ENCODE peak calls at places on chromosomes 6 and 20, in four cellular contexts. One of them, this sample, is unnamed.

GRCh38 chr6:5034328-5034727 is 30.5 kb upstream of the RPP40 start:
- DNase-seq in CD8-positive, alpha-beta T cell: no peak
- DNase-seq in kidney: no peak
- DNase-seq in nephron progenitor cell: no peak
- DNase-seq in this sample: no peak

GRCh38 chr20:53547664-53548239 is 45.9 kb downstream of the ZNF217 start:
- DNase-seq in CD8-positive, alpha-beta T cell: peak
- DNase-seq in kidney: no peak
- DNase-seq in nephron progenitor cell: peak
- DNase-seq in this sample: peak

GRCh38 chr6:88114838-88115237 is 51.3 kb downstream of the CNR1 start:
- DNase-seq in CD8-positive, alpha-beta T cell: no peak
- DNase-seq in kidney: no peak
- DNase-seq in nephron progenitor cell: no peak
- DNase-seq in this sample: no peak

GRCh38 chr6:107730106-107730505 is 94.0 kb downstream of the SCML4 start:
- DNase-seq in CD8-positive, alpha-beta T cell: peak
- DNase-seq in kidney: no peak
- DNase-seq in nephron progenitor cell: no peak
- DNase-seq in this sample: no peak

GRCh38 chr6:34378470-34378869 is 14.0 kb downstream of the NUDT3 start:
- DNase-seq in CD8-positive, alpha-beta T cell: no peak
- DNase-seq in kidney: no peak
- DNase-seq in nephron progenitor cell: no peak
- DNase-seq in this sample: no peak

GRCh38 chr6:120938164-120938875 is 396.0 kb downstream of the TBC1D32 start:
- DNase-seq in CD8-positive, alpha-beta T cell: no peak
- DNase-seq in kidney: no peak
- DNase-seq in nephron progenitor cell: no peak
- DNase-seq in this sample: no peak

GRCh38 chr6:33693186-33694158 is 18.0 kb downstream of the UQCC2 start:
- DNase-seq in CD8-positive, alpha-beta T cell: no peak
- DNase-seq in kidney: peak
- DNase-seq in nephron progenitor cell: no peak
- DNase-seq in this sample: no peak

GRCh38 chr6:147298461-147298860 is 94.2 kb downstream of the STXBP5 start:
- DNase-seq in CD8-positive, alpha-beta T cell: no peak
- DNase-seq in kidney: no peak
- DNase-seq in nephron progenitor cell: no peak
- DNase-seq in this sample: no peak

GRCh38 chr6:56604186-56604585 is 38.5 kb downstream of the DST start:
- DNase-seq in CD8-positive, alpha-beta T cell: no peak
- DNase-seq in kidney: no peak
- DNase-seq in nephron progenitor cell: no peak
- DNase-seq in this sample: no peak

GRCh38 chr6:109229536-109229935 is 134.2 kb downstream of the CEP57L1 start:
- DNase-seq in CD8-positive, alpha-beta T cell: no peak
- DNase-seq in kidney: no peak
- DNase-seq in nephron progenitor cell: no peak
- DNase-seq in this sample: no peak

DNA sequence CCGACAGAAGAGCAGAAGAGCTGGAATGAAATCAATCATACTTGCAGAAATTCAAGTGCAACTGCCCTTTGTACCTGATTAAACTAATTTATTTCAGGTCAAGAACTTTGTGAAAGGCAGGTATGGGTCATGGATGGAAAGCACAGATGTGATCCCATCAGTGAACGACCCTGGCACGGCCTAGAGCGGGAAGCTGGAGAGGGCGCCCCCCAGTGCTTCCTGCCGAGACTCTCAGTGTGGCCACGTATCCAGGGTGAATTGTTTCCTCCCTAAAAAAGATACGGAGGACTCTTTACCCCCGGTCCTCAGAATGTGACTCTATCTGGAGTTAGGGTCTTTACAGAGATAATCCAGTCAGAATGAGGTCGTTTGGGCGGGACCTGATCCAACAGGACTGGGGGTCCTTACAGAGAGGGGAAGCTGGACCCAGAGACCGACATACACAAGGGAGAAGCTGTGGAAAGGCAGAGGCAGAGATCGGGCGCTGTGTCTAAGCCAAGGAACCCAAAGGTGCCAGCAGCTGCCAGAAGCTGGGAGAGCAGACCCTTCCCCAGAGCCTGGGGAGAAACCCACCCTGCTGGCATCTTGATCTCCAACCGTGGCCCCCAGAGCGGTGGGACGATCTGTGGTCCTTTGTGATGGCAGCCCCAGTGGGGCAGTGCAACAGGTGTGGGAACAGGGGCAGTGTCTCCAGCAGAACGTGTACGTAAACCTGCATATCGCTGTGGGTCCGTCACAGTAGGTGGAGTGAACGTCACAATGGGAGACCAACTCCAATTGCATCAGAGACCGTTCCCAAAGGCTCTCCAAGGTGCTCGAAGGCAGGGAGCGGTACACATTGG is 91.9 kb downstream of the TAF4 start:
- DNase-seq in CD8-positive, alpha-beta T cell: no peak
- DNase-seq in kidney: no peak
- DNase-seq in nephron progenitor cell: no peak
- DNase-seq in this sample: no peak
- TF ChIP-seq CTCF in CD8-positive, alpha-beta T cell: no peak
- TF ChIP-seq CTCF in kidney: no peak
- TF ChIP-seq CTCF in nephron progenitor cell: no peak
- TF ChIP-seq CTCF in this sample: no peak

GRCh38 chr6:137870286-137870685 is 3.2 kb downstream of the TNFAIP3 start:
- DNase-seq in CD8-positive, alpha-beta T cell: no peak
- DNase-seq in kidney: no peak
- DNase-seq in nephron progenitor cell: no peak
- DNase-seq in this sample: no peak

GRCh38 chr6:137869781-137870180 is 2.7 kb downstream of the TNFAIP3 start:
- DNase-seq in CD8-positive, alpha-beta T cell: no peak
- DNase-seq in kidney: no peak
- DNase-seq in nephron progenitor cell: no peak
- DNase-seq in this sample: no peak

GRCh38 chr6:137867685-137868509 is 838 bp downstream of the TNFAIP3 start:
- DNase-seq in CD8-positive, alpha-beta T cell: peak
- DNase-seq in kidney: peak
- DNase-seq in nephron progenitor cell: peak
- DNase-seq in this sample: no peak

GRCh38 chr6:137870744-137871247 is 3.7 kb downstream of the TNFAIP3 start:
- DNase-seq in CD8-positive, alpha-beta T cell: peak
- DNase-seq in kidney: no peak
- DNase-seq in nephron progenitor cell: no peak
- DNase-seq in this sample: no peak

GRCh38 chr6:137868721-137869631 is 1.9 kb downstream of the TNFAIP3 start:
- DNase-seq in CD8-positive, alpha-beta T cell: no peak
- DNase-seq in kidney: no peak
- DNase-seq in nephron progenitor cell: no peak
- DNase-seq in this sample: no peak
- TF ChIP-seq CTCF in CD8-positive, alpha-beta T cell: peak
- TF ChIP-seq CTCF in kidney: no peak
- TF ChIP-seq CTCF in nephron progenitor cell: no peak
- TF ChIP-seq CTCF in this sample: no peak

GRCh38 chr6:105468850-105469249 is 66.0 kb upstream of the PREP start:
- DNase-seq in CD8-positive, alpha-beta T cell: no peak
- DNase-seq in kidney: no peak
- DNase-seq in nephron progenitor cell: no peak
- DNase-seq in this sample: no peak

GRCh38 chr6:105474234-105474633 is 71.4 kb upstream of the PREP start:
- DNase-seq in CD8-positive, alpha-beta T cell: no peak
- DNase-seq in kidney: no peak
- DNase-seq in nephron progenitor cell: no peak
- DNase-seq in this sample: no peak

GRCh38 chr6:105469951-105470350 is 67.1 kb upstream of the PREP start:
- DNase-seq in CD8-positive, alpha-beta T cell: no peak
- DNase-seq in kidney: no peak
- DNase-seq in nephron progenitor cell: no peak
- DNase-seq in this sample: no peak
- TF ChIP-seq CTCF in CD8-positive, alpha-beta T cell: no peak
- TF ChIP-seq CTCF in kidney: no peak
- TF ChIP-seq CTCF in nephron progenitor cell: no peak
- TF ChIP-seq CTCF in this sample: no peak

GRCh38 chr6:119247504-119247903 is 102.1 kb downstream of the MAN1A1 start:
- DNase-seq in CD8-positive, alpha-beta T cell: no peak
- DNase-seq in kidney: no peak
- DNase-seq in nephron progenitor cell: no peak
- DNase-seq in this sample: no peak

GRCh38 chr6:119243657-119244056 is 105.9 kb downstream of the MAN1A1 start:
- DNase-seq in CD8-positive, alpha-beta T cell: no peak
- DNase-seq in kidney: no peak
- DNase-seq in nephron progenitor cell: no peak
- DNase-seq in this sample: no peak

GRCh38 chr6:119249319-119249718 is 100.2 kb downstream of the MAN1A1 start:
- DNase-seq in CD8-positive, alpha-beta T cell: no peak
- DNase-seq in kidney: no peak
- DNase-seq in nephron progenitor cell: no peak
- DNase-seq in this sample: no peak
- TF ChIP-seq CTCF in CD8-positive, alpha-beta T cell: no peak
- TF ChIP-seq CTCF in kidney: no peak
- TF ChIP-seq CTCF in nephron progenitor cell: no peak
- TF ChIP-seq CTCF in this sample: no peak

GRCh38 chr6:160933256-160933655 is 58.3 kb upstream of the MAP3K4 start:
- DNase-seq in CD8-positive, alpha-beta T cell: no peak
- DNase-seq in kidney: no peak
- DNase-seq in nephron progenitor cell: peak
- DNase-seq in this sample: no peak
- TF ChIP-seq CTCF in CD8-positive, alpha-beta T cell: no peak
- TF ChIP-seq CTCF in kidney: no peak
- TF ChIP-seq CTCF in nephron progenitor cell: no peak
- TF ChIP-seq CTCF in this sample: peak

GRCh38 chr6:44254957-44255808 is 2.1 kb downstream of the SLC35B2 start:
- DNase-seq in CD8-positive, alpha-beta T cell: no peak
- DNase-seq in kidney: peak
- DNase-seq in nephron progenitor cell: no peak
- DNase-seq in this sample: no peak
- TF ChIP-seq CTCF in CD8-positive, alpha-beta T cell: no peak
- TF ChIP-seq CTCF in kidney: no peak
- TF ChIP-seq CTCF in nephron progenitor cell: no peak
- TF ChIP-seq CTCF in this sample: no peak

GRCh38 chr20:9220874-9221547 is 152.1 kb downstream of the PLCB4 start:
- DNase-seq in CD8-positive, alpha-beta T cell: no peak
- DNase-seq in kidney: peak
- DNase-seq in nephron progenitor cell: no peak
- DNase-seq in this sample: no peak

GRCh38 chr20:9211016-9211760 is 142.3 kb downstream of the PLCB4 start:
- DNase-seq in CD8-positive, alpha-beta T cell: no peak
- DNase-seq in kidney: no peak
- DNase-seq in nephron progenitor cell: no peak
- DNase-seq in this sample: no peak

GRCh38 chr20:9214676-9215075 is 145.8 kb downstream of the PLCB4 start:
- DNase-seq in CD8-positive, alpha-beta T cell: no peak
- DNase-seq in kidney: no peak
- DNase-seq in nephron progenitor cell: no peak
- DNase-seq in this sample: no peak

GRCh38 chr20:9218412-9219001 is 149.6 kb downstream of the PLCB4 start:
- DNase-seq in CD8-positive, alpha-beta T cell: no peak
- DNase-seq in kidney: peak
- DNase-seq in nephron progenitor cell: peak
- DNase-seq in this sample: no peak

GRCh38 chr20:9215539-9215938 is 146.7 kb downstream of the PLCB4 start:
- DNase-seq in CD8-positive, alpha-beta T cell: no peak
- DNase-seq in kidney: no peak
- DNase-seq in nephron progenitor cell: no peak
- DNase-seq in this sample: no peak
- TF ChIP-seq CTCF in CD8-positive, alpha-beta T cell: no peak
- TF ChIP-seq CTCF in kidney: peak
- TF ChIP-seq CTCF in nephron progenitor cell: no peak
- TF ChIP-seq CTCF in this sample: peak

DNA sequence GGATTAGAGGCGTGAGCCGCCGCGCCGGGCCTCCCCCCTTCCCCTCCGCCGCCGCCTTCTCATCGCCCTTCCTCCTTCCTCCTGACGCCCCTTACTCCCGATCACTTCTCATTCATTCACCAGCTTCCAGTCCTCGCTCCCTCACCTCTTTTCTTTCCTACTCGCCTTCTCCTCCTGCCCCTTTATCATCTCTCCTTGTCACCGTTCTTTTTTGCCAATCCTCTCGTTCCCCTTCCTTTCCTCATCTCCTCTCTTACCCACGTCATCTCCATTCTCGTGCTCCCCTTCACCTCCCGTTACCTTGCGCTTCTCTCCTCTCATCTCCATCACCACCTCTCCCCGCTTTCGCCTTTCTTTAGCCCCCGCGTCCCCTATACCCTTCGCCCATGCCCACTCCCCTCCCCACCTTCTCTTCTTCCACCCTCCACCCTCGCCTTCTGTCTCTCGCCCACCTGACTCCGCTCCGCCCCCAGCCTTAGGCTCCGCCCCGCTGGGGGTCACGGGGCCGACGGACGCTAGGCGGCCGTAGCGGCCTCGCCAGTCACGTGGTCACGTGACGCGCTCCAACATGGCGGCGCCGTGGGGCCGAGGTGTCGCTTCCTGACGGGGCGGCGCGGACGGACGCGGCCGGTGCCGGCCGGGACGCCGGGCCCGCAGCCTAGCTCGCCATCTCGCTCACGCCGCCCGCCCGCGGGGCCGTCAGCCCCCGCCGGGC is at the start of gene ARFGEF2:
- DNase-seq in CD8-positive, alpha-beta T cell: peak
- DNase-seq in kidney: peak
- DNase-seq in nephron progenitor cell: peak
- DNase-seq in this sample: peak
- TF ChIP-seq CTCF in CD8-positive, alpha-beta T cell: no peak
- TF ChIP-seq CTCF in kidney: no peak
- TF ChIP-seq CTCF in nephron progenitor cell: no peak
- TF ChIP-seq CTCF in this sample: peak